ENCODE peak calls at places on chromosomes 1 and 21, in ten cellular contexts. F is fibroblast of lung; S is colonic mucosa; Q is cardiac muscle cell; A is aorta; U is CD4-positive, alpha-beta memory T cell; T is CD8-positive, alpha-beta T cell; K is neural progenitor cell; W is HL-60; C is brain microvascular endothelial cell. V is an unnamed sample.
A peak's percentile ranks its signal among the peaks of the same experiment; 100 is the strongest.

GRCh38 chr21:41636636-41637625 is 129.0 kb upstream of the TMPRSS2 start:
- DNase-seq in F (no peak), S (no peak), W (no peak), K (no peak), T (no peak), A (no peak), Q (no peak), C (no peak), U (no peak), V (no peak)

GRCh38 chr1:68904472-68904871 is 407.6 kb upstream of the DEPDC1 start:
- DNase-seq in T (no peak), K (peak; percentile 55), S (no peak), Q (peak; percentile 54), W (no peak), A (no peak), U (no peak), F (peak; percentile 71), C (peak; percentile 18), V (no peak)

GRCh38 chr21:43196789-43197188 is 28.0 kb downstream of the CRYAA start:
- DNase-seq in C (no peak), U (no peak), A (no peak), S (peak; percentile 44), F (no peak), W (no peak), T (no peak), K (peak; percentile 26), Q (peak; percentile 56), V (no peak)

GRCh38 chr1:27724961-27725373 is 794 bp upstream of the FAM76A start:
- DNase-seq in F (peak; percentile 13), U (no peak), W (no peak), C (no peak), A (peak; percentile 51), Q (peak; percentile 42), T (no peak), K (peak; percentile 41), S (peak; percentile 34), V (no peak)

GRCh38 chr1:159826436-159827101 is at the start of gene SLAMF8:
- DNase-seq in S (peak; percentile 44), Q (peak; percentile 44), F (no peak), U (peak; percentile 53), K (no peak), W (peak; percentile 57), A (peak; percentile 81), C (no peak), T (peak; percentile 40), V (no peak)

GRCh38 chr1:41423511-41424191 is 60.8 kb downstream of the EDN2 start:
- DNase-seq in A (peak; percentile 55), W (no peak), C (no peak), U (no peak), Q (no peak), S (no peak), K (peak; percentile 56), F (no peak), T (no peak), V (no peak)

GRCh38 chr1:10415211-10415930 is 14.9 kb upstream of the CENPS start:
- DNase-seq in T (no peak), A (peak; percentile 57), F (peak; percentile 66), Q (peak; percentile 87), C (peak; percentile 38), W (peak; percentile 93), U (no peak), K (no peak), S (peak; percentile 36), V (no peak)

GRCh38 chr1:46399307-46399706 is 5.2 kb downstream of the FAAH start:
- DNase-seq in W (no peak), U (no peak), S (no peak), A (no peak), K (no peak), T (no peak), Q (no peak), C (no peak), F (no peak), V (no peak)

GRCh38 chr1:150810958-150811676 is 3.1 kb upstream of the CTSK start:
- DNase-seq in A (no peak), K (no peak), S (peak; percentile 52), U (no peak), C (no peak), T (no peak), Q (no peak), W (no peak), F (no peak), V (no peak)

GRCh38 chr1:19388980-19389379 is 76.9 kb downstream of the SLC66A1 start:
- DNase-seq in F (no peak), Q (no peak), U (no peak), C (no peak), A (peak; percentile 69), S (no peak), T (no peak), K (no peak), W (no peak), V (no peak)

GRCh38 chr1:233295775-233296322 is 324 bp upstream of the PCNX2 start:
- DNase-seq in S (no peak), C (no peak), W (no peak), Q (peak; percentile 69), U (no peak), T (no peak), K (no peak), F (no peak), A (peak; percentile 74), V (no peak)

GRCh38 chr1:233304489-233305102 is 9.1 kb upstream of the PCNX2 start:
- DNase-seq in S (no peak), U (peak; percentile 36), W (no peak), K (peak; percentile 42), C (peak; percentile 12), Q (peak; percentile 48), F (peak; percentile 24), A (no peak), T (no peak), V (no peak)

GRCh38 chr1:233294991-233295774 is at the start of gene PCNX2:
- DNase-seq in S (peak; percentile 79), F (peak; percentile 84), A (no peak), W (peak; percentile 32), U (peak; percentile 72), T (peak; percentile 53), Q (peak; percentile 55), K (peak; percentile 85), C (peak; percentile 56), V (peak; percentile 49)

GRCh38 chr1:233300326-233300725 is 4.8 kb upstream of the PCNX2 start:
- DNase-seq in W (no peak), Q (no peak), S (no peak), K (no peak), F (peak; percentile 18), C (no peak), T (no peak), A (no peak), U (no peak), V (no peak)

DNA sequence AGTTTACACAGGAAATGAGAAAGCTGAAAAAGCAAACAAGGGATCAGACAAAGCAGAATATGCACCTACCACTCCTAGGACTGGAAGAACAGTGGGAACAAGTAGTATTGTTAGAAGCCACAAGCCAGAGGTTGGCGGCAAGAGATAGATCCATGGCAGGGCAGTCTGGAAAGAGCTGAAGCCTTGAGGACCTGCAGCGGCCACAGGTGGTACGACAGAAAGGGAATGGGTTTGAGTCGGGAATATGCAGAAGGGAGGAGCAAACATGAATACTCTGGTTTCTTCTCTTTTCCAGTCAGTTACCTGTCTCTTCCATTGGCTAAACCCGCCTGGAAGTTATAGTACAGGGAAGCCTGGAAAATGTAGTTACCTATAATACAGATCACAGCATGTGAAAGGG is 3.9 kb upstream of the PCNX2 start:
- DNase-seq in U (no peak), Q (no peak), W (no peak), S (no peak), K (no peak), C (no peak), A (no peak), T (no peak), F (no peak), V (no peak)
- H3K27me3 ChIP-seq in U (no peaks in the 10 kb centered on the region), Q (no peaks in the 10 kb centered on the region), W (no peaks in the 10 kb centered on the region), S (no peaks in the 10 kb centered on the region), K (no peaks in the 10 kb centered on the region), C (no peaks in the 10 kb centered on the region), A (no peaks in the 10 kb centered on the region), T (no peaks in the 10 kb centered on the region), F (no peaks in the 10 kb centered on the region), V (no peaks in the 10 kb centered on the region)

DNA sequence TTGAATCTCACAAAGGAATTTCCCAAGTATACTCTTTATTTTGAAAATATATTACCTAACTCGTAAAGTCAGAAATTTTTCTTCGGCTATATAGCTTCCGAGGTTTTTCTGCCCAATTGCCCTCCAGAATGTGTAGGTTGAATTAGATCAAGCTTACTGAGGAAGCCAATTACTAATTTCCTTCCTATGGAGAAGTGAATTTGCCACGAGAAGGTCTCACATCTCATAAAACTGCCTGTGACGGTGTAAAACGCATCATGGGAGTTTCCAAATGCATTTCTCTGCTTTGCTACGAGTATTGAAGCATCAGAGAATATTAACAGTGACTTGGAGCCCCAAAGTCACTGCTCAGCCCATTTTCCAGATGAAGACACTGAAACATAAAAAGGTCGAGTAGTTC is 262.3 kb downstream of the PTBP2 start:
- DNase-seq in T (no peak), Q (no peak), F (no peak), C (no peak), S (no peak), U (no peak), W (no peak), K (no peak), A (no peak), V (no peak)
- H3K27ac ChIP-seq in T (no peak overlapping the region), Q (no peak overlapping the region), F (no peak overlapping the region), C (no peak overlapping the region), S (no peak overlapping the region), U (no peak overlapping the region), W (no peak overlapping the region), K (no peak overlapping the region), A (no peak overlapping the region), V (no peak overlapping the region)

GRCh38 chr1:13756557-13757315 is 56.7 kb downstream of the PRDM2 start:
- DNase-seq in A (no peak), F (no peak), Q (no peak), U (no peak), W (no peak), S (no peak), K (no peak), C (no peak), T (no peak), V (no peak)
- H3K27me3 ChIP-seq in A (no peaks in the 10 kb centered on the region), F (no peaks in the 10 kb centered on the region), Q (no peaks in the 10 kb centered on the region), U (no peaks in the 10 kb centered on the region), W (no peaks in the 10 kb centered on the region), S (no peaks in the 10 kb centered on the region), K (no peaks in the 10 kb centered on the region), C (no peaks in the 10 kb centered on the region), T (no peaks in the 10 kb centered on the region), V (no peaks in the 10 kb centered on the region)

GRCh38 chr1:51439895-51440294 is 79.2 kb downstream of the EPS15 start:
- DNase-seq in S (no peak), T (no peak), K (no peak), W (no peak), A (no peak), F (no peak), C (no peak), U (no peak), Q (no peak), V (no peak)

GRCh38 chr1:51439053-51439452 is 80.0 kb downstream of the EPS15 start:
- DNase-seq in C (no peak), T (no peak), A (no peak), Q (no peak), U (no peak), K (no peak), S (no peak), F (no peak), W (no peak), V (no peak)

GRCh38 chr1:51433269-51433971 is 85.6 kb downstream of the EPS15 start:
- DNase-seq in C (no peak), T (no peak), Q (peak; percentile 46), F (no peak), A (no peak), W (no peak), S (no peak), U (peak; percentile 19), K (no peak), V (no peak)

GRCh38 chr1:51435902-51436301 is 83.2 kb downstream of the EPS15 start:
- DNase-seq in Q (no peak), S (no peak), K (no peak), A (no peak), W (no peak), T (no peak), U (no peak), C (no peak), F (no peak), V (no peak)

GRCh38 chr1:51433972-51434510 is 85.0 kb downstream of the EPS15 start:
- DNase-seq in T (no peak), F (no peak), S (no peak), W (no peak), C (no peak), K (no peak), A (no peak), Q (no peak), U (no peak), V (no peak)
- H3K27ac ChIP-seq in T (no peak overlapping the region), F (no peak overlapping the region), S (no peak overlapping the region), W (peak overlapping the region; percentile 38), C (no peak overlapping the region), K (no peak overlapping the region), A (no peak overlapping the region), Q (peak overlapping the region; percentile 52), U (peak overlapping the region; percentile 13), V (no peak overlapping the region)

V was measured in CD4-positive, alpha-beta T cell.